ENCODE peak calls at places on chromosomes 3 and 15, in nine cellular contexts. D is fibroblast of pulmonary artery, L is tibial nerve, A is lower lobe of right lung, W is NT2/D1, T is astrocyte of the cerebellum, G is gastrocnemius medialis, R is heart left ventricle, K is NB4. B is an unnamed sample.
A peak's percentile ranks its signal among the peaks of the same experiment; 100 is the strongest.

GRCh38 chr15:67033521-67033920 is 31.9 kb upstream of the SMAD3 start:
- DNase-seq in D (no peak), L (no peak), A (no peak), W (no peak), T (no peak), G (no peak), R (peak; percentile 44), K (peak; percentile 58), B (peak; percentile 53)

GRCh38 chr15:96365781-96366525 is 35.5 kb downstream of the NR2F2 start:
- DNase-seq in D (no peak), L (no peak), A (no peak), W (no peak), T (no peak), G (no peak), R (no peak), K (no peak), B (no peak)

GRCh38 chr15:35279811-35280210 is 194.7 kb upstream of the NANOGP8 start:
- DNase-seq in D (peak; percentile 7), L (no peak), A (no peak), W (no peak), T (no peak), G (no peak), R (no peak), K (no peak), B (no peak)

GRCh38 chr15:84992157-84992940 is 10.7 kb downstream of the PDE8A start:
- DNase-seq in D (peak; percentile 71), L (no peak), A (no peak), W (no peak), T (peak; percentile 64), G (no peak), R (no peak), K (peak; percentile 39), B (no peak)

GRCh38 chr15:51229907-51230328 is 108.5 kb downstream of the CYP19A1 start:
- DNase-seq in D (peak; percentile 62), L (peak; percentile 38), A (no peak), W (no peak), T (peak; percentile 13), G (no peak), R (no peak), K (peak; percentile 52), B (no peak)

GRCh38 chr3:126112531-126113237 is 28.8 kb upstream of the SLC41A3 start:
- DNase-seq in D (no peak), L (no peak), A (no peak), W (no peak), T (no peak), G (peak; percentile 8), R (no peak), K (no peak), B (no peak)

GRCh38 chr3:112437146-112438022 is 61.9 kb downstream of the BTLA start:
- DNase-seq in D (peak; percentile 64), L (no peak), A (no peak), W (peak; percentile 16), T (peak; percentile 5), G (no peak), R (no peak), K (peak; percentile 44), B (peak; percentile 13)

GRCh38 chr15:51425517-51426033 is 84.1 kb downstream of the GLDN start:
- DNase-seq in D (peak; percentile 11), L (no peak), A (no peak), W (no peak), T (no peak), G (no peak), R (no peak), K (no peak), B (no peak)

GRCh38 chr3:54628888-54629368 is 298.9 kb downstream of the LRTM1 start:
- DNase-seq in D (no peak), L (no peak), A (no peak), W (no peak), T (no peak), G (no peak), R (no peak), K (no peak), B (no peak)

GRCh38 chr3:43998841-43999805 is 242.6 kb upstream of the TOPAZ1 start:
- DNase-seq in D (peak; percentile 18), L (no peak), A (peak; percentile 55), W (no peak), T (no peak), G (no peak), R (no peak), K (no peak), B (no peak)

GRCh38 chr3:30704931-30705890 is 98.8 kb downstream of the TGFBR2 start:
- DNase-seq in D (no peak), L (no peak), A (no peak), W (no peak), T (no peak), G (no peak), R (no peak), K (no peak), B (no peak)

GRCh38 chr3:30700702-30701321 is 94.4 kb downstream of the TGFBR2 start:
- DNase-seq in D (no peak), L (no peak), A (no peak), W (no peak), T (no peak), G (no peak), R (no peak), K (no peak), B (no peak)

GRCh38 chr3:30699927-30700326 is 93.5 kb downstream of the TGFBR2 start:
- DNase-seq in D (no peak), L (no peak), A (no peak), W (no peak), T (no peak), G (no peak), R (no peak), K (no peak), B (no peak)

GRCh38 chr3:30702038-30702437 is 95.6 kb downstream of the TGFBR2 start:
- DNase-seq in D (no peak), L (no peak), A (no peak), W (no peak), T (no peak), G (no peak), R (no peak), K (no peak), B (no peak)

GRCh38 chr3:30702521-30703404 is 96.4 kb downstream of the TGFBR2 start:
- DNase-seq in D (no peak), L (no peak), A (no peak), W (no peak), T (no peak), G (no peak), R (no peak), K (no peak), B (no peak)
- H3K4me3 ChIP-seq in D (no peak overlapping the region), L (no peak overlapping the region), A (no peak overlapping the region), W (no peak overlapping the region), T (no peak overlapping the region), G (no peak overlapping the region), R (no peak overlapping the region), K (no peak overlapping the region), B (no peak overlapping the region)

DNA sequence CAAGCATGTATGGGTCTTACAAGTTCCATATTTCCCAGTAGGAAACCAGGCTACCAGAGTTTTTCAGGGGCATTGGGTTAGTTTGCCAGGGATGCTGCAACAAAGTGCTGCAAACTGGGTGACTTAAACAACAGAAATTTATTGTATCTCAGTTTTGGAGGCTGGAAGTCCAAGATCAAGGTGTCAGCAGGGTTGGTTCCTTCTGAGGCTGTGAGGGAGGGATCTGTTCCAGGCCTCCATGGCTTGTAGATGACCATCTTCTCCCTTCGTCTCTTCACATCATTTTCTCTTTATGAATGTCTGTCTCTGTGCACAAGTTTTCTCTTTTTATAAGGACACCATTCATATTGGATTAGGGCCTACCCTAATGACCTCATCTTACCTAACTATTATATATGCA is 114.7 kb downstream of the LRRC28 start:
- DNase-seq in D (no peak), L (no peak), A (no peak), W (no peak), T (no peak), G (no peak), R (no peak), K (no peak), B (no peak)
- H3K4me3 ChIP-seq in D (no peak overlapping the region), L (no peak overlapping the region), A (no peak overlapping the region), W (no peak overlapping the region), T (no peak overlapping the region), G (no peak overlapping the region), R (no peak overlapping the region), K (no peak overlapping the region), B (no peak overlapping the region)

GRCh38 chr15:58063612-58064011 is 1.9 kb downstream of the ALDH1A2 start:
- DNase-seq in D (no peak), L (no peak), A (no peak), W (no peak), T (no peak), G (no peak), R (no peak), K (no peak), B (no peak)

GRCh38 chr15:58065445-58066041 is at the start of gene ALDH1A2:
- DNase-seq in D (no peak), L (no peak), A (peak; percentile 70), W (no peak), T (no peak), G (peak; percentile 13), R (peak; percentile 47), K (no peak), B (no peak)

GRCh38 chr15:58064119-58065010 is 1.1 kb downstream of the ALDH1A2 start:
- DNase-seq in D (peak; percentile 46), L (no peak), A (no peak), W (no peak), T (no peak), G (no peak), R (no peak), K (no peak), B (no peak)

GRCh38 chr15:58065011-58065444 is 483 bp downstream of the ALDH1A2 start:
- DNase-seq in D (no peak), L (no peak), A (peak; percentile 49), W (no peak), T (no peak), G (peak; percentile 11), R (peak; percentile 27), K (no peak), B (no peak)

DNA sequence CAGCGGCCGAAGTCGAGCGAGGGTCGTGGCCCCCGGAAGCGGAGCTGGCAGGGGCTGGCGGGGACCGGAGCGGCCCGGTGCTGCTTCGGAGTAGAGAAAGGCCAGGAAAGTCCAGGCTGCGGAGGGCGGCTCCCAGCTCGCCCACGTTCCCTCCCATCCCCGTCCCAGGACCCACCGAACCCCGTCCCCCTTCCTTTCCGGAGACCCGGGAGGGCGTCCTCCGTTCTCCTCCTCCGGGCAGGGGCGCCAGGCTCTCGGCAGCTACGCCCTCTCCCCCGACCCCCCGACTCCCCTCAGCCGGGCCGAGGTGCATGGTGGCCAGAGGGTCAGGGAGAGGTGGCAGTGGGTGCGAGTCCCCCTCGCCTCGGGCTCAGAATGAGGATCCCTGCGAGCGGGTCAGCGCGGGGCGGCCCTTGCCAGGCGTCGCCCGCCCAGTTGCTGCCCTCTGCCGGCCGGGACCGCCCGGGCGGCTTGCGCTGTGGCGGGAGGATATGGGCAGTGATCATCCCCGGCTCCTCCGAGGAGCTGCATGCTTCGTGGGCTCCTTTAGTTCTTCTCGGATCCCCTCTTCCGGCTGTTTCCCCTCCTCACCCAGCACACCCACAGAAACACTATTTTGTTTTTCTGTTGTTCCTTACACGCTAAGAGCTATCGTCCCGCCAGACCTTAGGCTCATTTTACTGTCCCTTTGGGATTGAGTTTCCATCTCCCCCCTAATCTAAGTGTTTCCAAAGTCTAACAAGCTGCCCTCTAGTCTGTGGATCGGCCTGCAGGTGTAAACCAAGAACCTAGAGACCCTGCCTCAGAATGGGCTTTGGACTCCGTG is 744 bp upstream of the ALDH1A2 start:
- DNase-seq in D (peak; percentile 57), L (peak; percentile 41), A (peak; percentile 81), W (no peak), T (peak; percentile 1), G (peak; percentile 31), R (peak; percentile 69), K (peak; percentile 35), B (peak; percentile 7)
- H3K4me3 ChIP-seq in D (peak overlapping the region; percentile 52), L (peak overlapping the region; percentile 38), A (peak overlapping the region; percentile 62), W (peak overlapping the region; percentile 64), T (peak overlapping the region; percentile 34), G (peak overlapping the region; percentile 54), R (peak overlapping the region; percentile 45), K (no peak overlapping the region), B (peak overlapping the region; percentile 14)

GRCh38 chr3:183489455-183490210 is 61.2 kb upstream of the MCF2L2 start:
- DNase-seq in D (peak; percentile 30), L (no peak), A (no peak), W (no peak), T (no peak), G (no peak), R (no peak), K (no peak), B (no peak)
- H3K4me3 ChIP-seq in D (no peak overlapping the region), L (no peak overlapping the region), A (no peak overlapping the region), W (no peak overlapping the region), T (no peak overlapping the region), G (peak overlapping the region; percentile 6), R (no peak overlapping the region), K (no peak overlapping the region), B (no peak overlapping the region)

B was measured in CD8-positive, alpha-beta memory T cell.